ENCODE peak calls at places on chromosomes 2 and 18, in four cellular contexts. W is A549, P is PC-3, U is neuronal stem cell. Q is an unnamed sample.

GRCh38 chr18:28147674-28148171 is 29.2 kb downstream of the CDH2 start:
- DNase-seq in W (no peak), P (no peak), U (no peak), Q (peak; percentile 39)

GRCh38 chr2:72917138-72917874 is at the start of gene EMX1:
- DNase-seq in W (peak; percentile 79), P (peak; percentile 71), U (peak; percentile 83), Q (peak; percentile 81)

GRCh38 chr18:72700961-72701710 is 157.0 kb upstream of the CBLN2 start:
- DNase-seq in W (no peak), P (peak; percentile 63), U (no peak), Q (peak; percentile 43)

GRCh38 chr2:176500921-176501320 is 231.7 kb downstream of the MTX2 start:
- DNase-seq in W (no peak), P (no peak), U (no peak), Q (no peak)

GRCh38 chr2:239979243-239980023 is 45.7 kb downstream of the NDUFA10 start:
- DNase-seq in W (no peak), P (no peak), U (peak; percentile 63), Q (peak; percentile 72)

GRCh38 chr18:32934201-32934600 is 161.4 kb upstream of the KLHL14 start:
- DNase-seq in W (no peak), P (no peak), U (no peak), Q (no peak)

GRCh38 chr2:168350380-168350779 is 103.0 kb upstream of the STK39 start:
- DNase-seq in W (no peak), P (no peak), U (no peak), Q (no peak)

GRCh38 chr18:8659609-8660242 is 45.6 kb upstream of the MTCL1 start:
- DNase-seq in W (no peak), P (no peak), U (no peak), Q (no peak)

GRCh38 chr2:196750977-196751631 is 48.4 kb downstream of the GTF3C3 start:
- DNase-seq in W (peak; percentile 27), P (peak; percentile 84), U (peak; percentile 33), Q (peak; percentile 77)

GRCh38 chr2:75563591-75563990 is 2.9 kb upstream of the EVA1A start:
- DNase-seq in W (no peak), P (no peak), U (no peak), Q (no peak)

GRCh38 chr2:75560768-75561565 is at the start of gene EVA1A:
- DNase-seq in W (peak; percentile 16), P (peak; percentile 72), U (peak; percentile 52), Q (peak; percentile 72)

GRCh38 chr2:75564026-75564688 is 3.4 kb upstream of the EVA1A start:
- DNase-seq in W (no peak), P (no peak), U (no peak), Q (no peak)

GRCh38 chr2:75561566-75562512 is 1.1 kb upstream of the EVA1A start:
- DNase-seq in W (no peak), P (peak; percentile 26), U (no peak), Q (peak; percentile 20)

GRCh38 chr2:75562513-75562864 is 1.8 kb upstream of the EVA1A start:
- DNase-seq in W (no peak), P (no peak), U (no peak), Q (no peak)
- H3K4me2 ChIP-seq in W (no peak overlapping the region), P (no peak overlapping the region), U (no peak overlapping the region), Q (no peak overlapping the region)

DNA sequence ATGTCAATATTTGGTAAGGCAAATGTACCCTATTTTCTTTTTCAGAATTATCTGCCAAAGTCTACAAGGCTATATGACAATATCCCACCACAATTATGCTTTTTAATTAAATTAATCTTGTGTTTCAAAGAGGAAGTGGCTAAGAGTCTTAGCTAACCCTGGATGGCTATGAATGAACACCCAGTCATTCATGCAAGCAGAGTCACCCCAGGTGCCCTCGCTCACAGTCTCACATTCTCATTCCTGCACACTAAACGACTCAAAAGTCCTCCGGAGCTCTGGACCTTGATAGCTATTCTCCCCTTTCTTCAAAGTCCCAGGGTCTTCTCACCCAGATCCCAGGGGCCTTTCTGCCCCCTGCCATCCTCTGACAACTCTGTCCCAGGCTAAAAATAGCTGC is 42.1 kb upstream of the MRPL19 start:
- DNase-seq in W (no peak), P (peak; percentile 44), U (no peak), Q (no peak)
- H3K4me2 ChIP-seq in W (no peak overlapping the region), P (peak overlapping the region; percentile 84), U (no peak overlapping the region), Q (no peak overlapping the region)

GRCh38 chr18:23872701-23873550 is 141.6 kb upstream of the TTC39C start:
- DNase-seq in W (no peak), P (peak; percentile 97), U (no peak), Q (peak; percentile 76)
- H3K4me2 ChIP-seq in W (no peak overlapping the region), P (peak overlapping the region; percentile 93), U (no peak overlapping the region), Q (peak overlapping the region; percentile 65)

GRCh38 chr2:64748147-64748546 is 94.4 kb upstream of the SERTAD2 start:
- DNase-seq in W (no peak), P (no peak), U (no peak), Q (no peak)
- H3K4me2 ChIP-seq in W (no peak overlapping the region), P (peak overlapping the region; percentile 96), U (no peak overlapping the region), Q (peak overlapping the region; percentile 78)